ENCODE peak calls at places on chromosomes 7 and 10, in six cellular contexts. U is AG09309, B is heart right ventricle, Y is AG04449, S is fibroblast of lung, V is AG04450. G is an unnamed sample.

GRCh38 chr10:96978621-96979154 is 146.6 kb downstream of the LCOR start:
- DNase-seq in U (no peak), B (no peak), V (no peak), S (no peak), Y (no peak), G (peak)

GRCh38 chr7:149742075-149742701 is 31.2 kb downstream of the ZNF467 start:
- DNase-seq in B (peak), Y (no peak), V (peak), S (peak), U (no peak), G (peak)

GRCh38 chr7:140638311-140638791 is 2.3 kb downstream of the DENND2A start:
- DNase-seq in B (no peak), U (no peak), Y (no peak), S (peak), V (peak), G (no peak)

GRCh38 chr10:71268247-71268691 is 50.8 kb upstream of the SLC29A3 start:
- DNase-seq in Y (no peak), U (no peak), V (no peak), B (no peak), S (peak), G (no peak)

GRCh38 chr10:92876509-92877036 is 28.3 kb downstream of the EXOC6 start:
- DNase-seq in Y (no peak), V (no peak), S (no peak), B (no peak), U (no peak), G (no peak)

GRCh38 chr7:55020481-55020871 is 1.7 kb downstream of the EGFR start:
- DNase-seq in S (peak), V (no peak), U (no peak), Y (no peak), B (no peak), G (no peak)

GRCh38 chr7:38057829-38058228 is 120.2 kb upstream of the STARD3NL start:
- DNase-seq in B (no peak), S (no peak), Y (no peak), V (no peak), U (no peak), G (no peak)

GRCh38 chr7:139118234-139118802 is 8.8 kb upstream of the ZC3HAV1 start:
- DNase-seq in S (peak), B (no peak), V (no peak), Y (no peak), U (no peak), G (peak)

GRCh38 chr7:134832367-134832766 is 52.9 kb downstream of the CALD1 start:
- DNase-seq in V (no peak), S (no peak), U (no peak), B (no peak), Y (no peak), G (no peak)

GRCh38 chr7:45971171-45971570 is 50.1 kb upstream of the IGFBP3 start:
- DNase-seq in S (no peak), B (no peak), U (no peak), Y (no peak), V (no peak), G (no peak)

GRCh38 chr10:123567984-123568745 is 98.0 kb upstream of the GPR26 start:
- DNase-seq in U (no peak), Y (no peak), V (no peak), S (no peak), B (no peak), G (no peak)

GRCh38 chr7:42493436-42494198 is 256.6 kb upstream of the GLI3 start:
- DNase-seq in U (peak), Y (peak), S (peak), V (peak), B (peak), G (no peak)

GRCh38 chr10:127976701-127977367 is 69.9 kb downstream of the PTPRE start:
- DNase-seq in S (peak), U (no peak), Y (no peak), B (no peak), V (no peak), G (no peak)

GRCh38 chr10:23917251-23917908 is 291.6 kb upstream of the KIAA1217 start:
- DNase-seq in U (no peak), S (no peak), Y (no peak), B (no peak), V (no peak), G (peak)

GRCh38 chr10:100020883-100021248 is 11.1 kb upstream of the DNMBP start:
- DNase-seq in B (no peak), Y (no peak), V (no peak), S (no peak), U (no peak), G (no peak)

GRCh38 chr7:37282927-37283326 is 165.7 kb downstream of the ELMO1 start:
- DNase-seq in B (no peak), Y (no peak), U (no peak), S (no peak), V (no peak), G (no peak)

GRCh38 chr7:18901881-18902280 is 215.6 kb downstream of the TWIST1 start:
- DNase-seq in B (no peak), S (no peak), Y (no peak), U (no peak), V (no peak), G (no peak)

GRCh38 chr7:18903676-18904075 is 213.8 kb downstream of the TWIST1 start:
- DNase-seq in Y (no peak), S (no peak), V (no peak), U (no peak), B (no peak), G (no peak)

GRCh38 chr7:18901351-18901750 is 216.1 kb downstream of the TWIST1 start:
- DNase-seq in V (no peak), Y (no peak), U (no peak), B (no peak), S (no peak), G (no peak)

GRCh38 chr7:18902892-18903291 is 214.5 kb downstream of the TWIST1 start:
- DNase-seq in S (no peak), V (no peak), U (no peak), B (no peak), Y (no peak), G (no peak)

GRCh38 chr7:18906901-18907300 is 210.5 kb downstream of the TWIST1 start:
- DNase-seq in Y (no peak), V (no peak), U (no peak), S (no peak), B (no peak), G (no peak)
- TF ChIP-seq CTCF in Y (no peak), V (no peak), U (no peak), S (no peak), B (no peak), G (no peak)

DNA sequence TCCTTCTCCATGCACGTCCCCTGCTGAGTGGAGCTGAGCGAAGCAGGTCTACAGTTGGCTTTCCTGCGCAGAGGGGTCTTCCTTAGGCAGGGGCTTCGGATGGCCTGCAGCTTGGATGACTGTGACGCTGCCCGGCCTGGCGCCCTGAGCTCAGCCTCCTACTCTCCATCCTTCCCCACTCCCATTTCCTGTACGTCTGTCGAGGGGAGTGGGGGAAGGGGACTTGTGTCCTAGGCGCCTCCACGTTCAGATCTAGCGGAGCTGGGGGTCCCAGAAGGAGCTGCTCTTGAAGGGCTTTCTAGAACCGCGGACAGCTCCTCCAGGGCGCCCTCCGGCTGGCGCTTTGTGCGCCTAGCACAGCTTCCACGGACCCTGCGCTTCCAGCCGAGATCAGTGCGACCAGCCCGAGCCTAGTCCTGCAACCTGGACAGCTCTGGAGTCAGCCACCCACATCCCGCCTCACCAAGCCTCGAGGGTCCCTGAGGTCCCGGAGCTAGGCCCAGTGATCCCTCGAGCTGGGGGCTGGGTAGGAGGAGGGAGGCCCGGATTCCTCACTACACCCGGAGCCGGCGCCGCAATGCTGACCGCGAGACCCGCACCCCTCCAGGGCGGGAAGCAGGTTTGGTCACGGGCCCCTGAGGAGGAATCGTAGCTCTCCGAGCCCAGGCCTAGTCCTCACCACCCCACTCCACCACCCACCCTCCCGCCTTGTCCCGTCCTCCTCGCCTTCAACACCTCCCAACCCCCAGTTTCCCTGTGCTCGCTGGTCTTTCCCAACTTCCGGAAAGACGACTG is 1.8 kb downstream of the GRID1 start:
- DNase-seq in S (peak), Y (no peak), B (no peak), V (no peak), U (no peak), G (no peak)
- H3K4me3 ChIP-seq in S (no peak), Y (no peak), B (no peak), V (no peak), U (no peak), G (no peak)

GRCh38 chr7:155738652-155739537 is 73.4 kb downstream of the SHH start:
- DNase-seq in S (peak), Y (peak), B (peak), V (peak), U (peak), G (peak)
- TF ChIP-seq CTCF in S (peak), Y (peak), B (peak), V (peak), U (peak), G (peak)

GRCh38 chr10:11858093-11858492 is 34.9 kb downstream of the PROSER2 start:
- DNase-seq in S (no peak), U (no peak), V (no peak), Y (no peak), B (no peak), G (no peak)
- H3K4me3 ChIP-seq in S (no peak), U (no peak), V (no peak), Y (no peak), B (no peak), G (no peak)

G was measured in GM12865.